ENCODE peak calls at places on chromosomes 4 and X, in five cellular contexts. Z is K562, T is WTC11, L is H1, G is GM12878. H is an unnamed sample.

GRCh38 chr4:15753786-15754185 is 24.3 kb upstream of the CD38 start:
- DNase-seq in G (no peak), Z (no peak), L (no peak), T (no peak), H (no peak)

GRCh38 chrX:103376118-103376978 is at the start of gene BEX3:
- DNase-seq in L (peak; percentile 70), Z (no peak), T (peak; percentile 68), G (no peak), H (peak; percentile 24)

GRCh38 chr4:53463340-53463739 is 85.9 kb downstream of the FIP1L1 start:
- DNase-seq in G (no peak), L (no peak), T (no peak), Z (no peak), H (no peak)

GRCh38 chr4:62006108-62006507 is 806.0 kb downstream of the ADGRL3 start:
- DNase-seq in Z (no peak), T (peak; percentile 40), G (no peak), L (no peak), H (no peak)

GRCh38 chr4:164748375-164748774 is 5.6 kb upstream of the SMIM31 start:
- DNase-seq in L (no peak), G (no peak), Z (peak; percentile 10), T (no peak), H (peak; percentile 3)

GRCh38 chr4:123449780-123450179 is 53.2 kb downstream of the SPRY1 start:
- DNase-seq in L (no peak), T (no peak), Z (no peak), G (peak; percentile 51), H (peak; percentile 46)

GRCh38 chr4:45033676-45034410 is 307.5 kb upstream of the GNPDA2 start:
- DNase-seq in L (no peak), T (no peak), G (no peak), Z (no peak), H (no peak)

GRCh38 chr4:55574252-55574651 is 17.8 kb downstream of the PDCL2 start:
- DNase-seq in L (no peak), T (no peak), G (no peak), Z (no peak), H (no peak)

GRCh38 chr4:75948822-75949444 is 8.1 kb upstream of the NAAA start:
- DNase-seq in T (no peak), Z (no peak), L (no peak), G (no peak), H (no peak)

GRCh38 chr4:122045533-122045932 is 93.7 kb upstream of the TRPC3 start:
- DNase-seq in T (no peak), G (no peak), L (no peak), Z (no peak), H (peak; percentile 4)
- TF ChIP-seq ATF2 in T (no peak), G (no peak), L (no peak), Z (no peak), H (no peak)

GRCh38 chr4:40325406-40326019 is 9.6 kb upstream of the CHRNA9 start:
- DNase-seq in Z (peak; percentile 74), L (no peak), T (peak; percentile 41), G (no peak), H (peak; percentile 54)
- TF ChIP-seq ATF2 in Z (no peak), L (peak; percentile 88), T (no peak), G (peak; percentile 98), H (peak; percentile 66)

GRCh38 chr4:184746532-184746870 is 12.6 kb upstream of the CENPU start:
- DNase-seq in L (no peak), Z (no peak), G (no peak), T (no peak), H (no peak)

GRCh38 chr4:184750926-184751584 is 17.2 kb upstream of the CENPU start:
- DNase-seq in G (no peak), L (no peak), T (no peak), Z (no peak), H (no peak)

GRCh38 chr4:184747034-184747830 is 13.3 kb upstream of the CENPU start:
- DNase-seq in T (no peak), L (no peak), G (no peak), Z (peak; percentile 40), H (peak; percentile 76)

GRCh38 chr4:184745747-184746531 is 12.0 kb upstream of the CENPU start:
- DNase-seq in G (no peak), Z (peak; percentile 71), L (peak; percentile 76), T (peak; percentile 64), H (peak; percentile 62)

GRCh38 chr4:184748251-184748652 is 14.4 kb upstream of the CENPU start:
- DNase-seq in T (no peak), G (no peak), Z (no peak), L (no peak), H (no peak)
- TF ChIP-seq ATF2 in T (no peak), G (no peak), Z (no peak), L (no peak), H (no peak)

GRCh38 chrX:54230440-54231148 is 47.5 kb upstream of the FAM120C start:
- DNase-seq in T (no peak), G (no peak), Z (no peak), L (no peak), H (no peak)
- TF ChIP-seq ATF2 in T (no peak), G (no peak), Z (no peak), L (no peak), H (no peak)

GRCh38 chrX:150664290-150664689 is 28.9 kb upstream of the MTMR1 start:
- DNase-seq in T (no peak), L (no peak), G (no peak), Z (no peak), H (no peak)

DNA sequence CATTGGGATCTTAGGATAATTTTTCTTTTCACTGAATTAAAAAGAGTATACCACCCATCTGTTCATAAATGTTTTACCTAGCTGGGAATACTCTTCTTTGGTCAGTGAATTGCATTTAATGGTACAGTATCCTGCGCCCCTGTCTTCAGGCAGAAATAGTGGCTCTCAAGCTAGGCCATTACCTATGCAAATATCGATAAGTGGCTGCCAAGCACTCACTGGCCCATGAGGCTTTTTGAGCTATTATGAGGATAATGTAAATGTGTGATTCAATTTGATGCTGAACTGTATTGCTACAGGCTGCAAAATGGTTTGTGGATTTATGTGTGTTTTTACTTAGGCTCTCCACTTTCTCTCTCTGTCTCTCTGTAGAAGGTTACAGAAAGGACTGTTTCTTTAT is 30.1 kb upstream of the MTMR1 start:
- DNase-seq in L (no peak), G (no peak), T (no peak), Z (no peak), H (no peak)
- TF ChIP-seq ATF2 in L (no peak), G (no peak), T (no peak), Z (no peak), H (no peak)

GRCh38 chrX:150715180-150715579 is 22.0 kb downstream of the MTMR1 start:
- DNase-seq in L (no peak), G (no peak), T (no peak), Z (no peak), H (no peak)
- TF ChIP-seq ATF2 in L (no peak), G (no peak), T (no peak), Z (no peak), H (no peak)